ENCODE peak calls at places on chromosome 22, in seven cellular contexts. C is CD8-positive, alpha-beta T cell; T is fibroblast of lung; S is neural progenitor cell; O is transverse colon; G is astrocyte of the spinal cord; H is ovary. Q is an unnamed sample.

GRCh38 chr22:44638966-44639739 is 62.9 kb upstream of the PRR5 start:
- DNase-seq in C (no peak), T (no peak), S (no peak), O (no peak), G (peak), H (no peak), Q (peak)

GRCh38 chr22:41286639-41287091 is 678 bp upstream of the RANGAP1 start:
- DNase-seq in C (no peak), T (peak), S (no peak), O (no peak), G (no peak), H (no peak), Q (no peak)

GRCh38 chr22:19707347-19708322 is 6.7 kb upstream of the SEPTIN5 start:
- DNase-seq in C (no peak), T (no peak), S (no peak), O (no peak), G (no peak), H (no peak), Q (no peak)

GRCh38 chr22:36277482-36278291 is 24.8 kb downstream of the APOL1 start:
- DNase-seq in C (peak), T (peak), S (peak), O (peak), G (peak), H (peak), Q (peak)

GRCh38 chr22:19940536-19941364 is 822 bp upstream of the COMT start:
- DNase-seq in C (no peak), T (no peak), S (no peak), O (no peak), G (no peak), H (no peak), Q (no peak)

GRCh38 chr22:32971252-32971651 is 86.9 kb downstream of the SYN3 start:
- DNase-seq in C (no peak), T (no peak), S (no peak), O (no peak), G (no peak), H (no peak), Q (no peak)

GRCh38 chr22:33325232-33326004 is 267.2 kb upstream of the SYN3 start:
- DNase-seq in C (no peak), T (no peak), S (no peak), O (no peak), G (no peak), H (no peak), Q (peak)

GRCh38 chr22:48653929-48654328 is 1173.7 kb downstream of the BRD1 start:
- DNase-seq in C (no peak), T (no peak), S (no peak), O (no peak), G (no peak), H (no peak), Q (no peak)

GRCh38 chr22:25700996-25701815 is 40.8 kb upstream of the MYO18B start:
- DNase-seq in C (no peak), T (peak), S (peak), O (no peak), G (peak), H (peak), Q (peak)

GRCh38 chr22:37244922-37245722 is 1.1 kb upstream of the RAC2 start:
- DNase-seq in C (no peak), T (no peak), S (no peak), O (peak), G (no peak), H (no peak), Q (no peak)

GRCh38 chr22:37177755-37178154 is 10.3 kb downstream of the C1QTNF6 start:
- DNase-seq in C (no peak), T (no peak), S (no peak), O (no peak), G (no peak), H (no peak), Q (no peak)

GRCh38 chr22:37179622-37180420 is 8.2 kb downstream of the C1QTNF6 start:
- DNase-seq in C (no peak), T (no peak), S (no peak), O (peak), G (no peak), H (no peak), Q (no peak)

GRCh38 chr22:19915287-19915954 is 26.2 kb upstream of the COMT start:
- DNase-seq in C (no peak), T (no peak), S (no peak), O (no peak), G (no peak), H (no peak), Q (no peak)

GRCh38 chr22:47551438-47551788 is 789.0 kb downstream of the TBC1D22A start:
- DNase-seq in C (no peak), T (no peak), S (no peak), O (no peak), G (no peak), H (no peak), Q (no peak)

GRCh38 chr22:37533995-37534394 is 14.8 kb upstream of the CARD10 start:
- DNase-seq in C (no peak), T (peak), S (no peak), O (no peak), G (peak), H (no peak), Q (peak)

GRCh38 chr22:26681395-26681821 is 24.0 kb downstream of the MIAT start:
- DNase-seq in C (no peak), T (peak), S (peak), O (no peak), G (peak), H (no peak), Q (peak)

GRCh38 chr22:45007946-45008852 is 1.6 kb downstream of the PHF21B start:
- DNase-seq in C (no peak), T (peak), S (peak), O (no peak), G (peak), H (peak), Q (no peak)

GRCh38 chr22:19811811-19812771 is 42.6 kb downstream of the GNB1L start:
- DNase-seq in C (no peak), T (no peak), S (no peak), O (no peak), G (no peak), H (peak), Q (no peak)

GRCh38 chr22:37633693-37634504 is 5.6 kb upstream of the SH3BP1 start:
- DNase-seq in C (no peak), T (peak), S (peak), O (peak), G (peak), H (peak), Q (peak)

GRCh38 chr22:36551096-36551495 is 22.1 kb upstream of the EIF3D start:
- DNase-seq in C (no peak), T (no peak), S (no peak), O (no peak), G (no peak), H (no peak), Q (no peak)

GRCh38 chr22:31150615-31151014 is 9.4 kb upstream of the RNF185 start:
- DNase-seq in C (no peak), T (no peak), S (no peak), O (no peak), G (no peak), H (no peak), Q (peak)

GRCh38 chr22:36546092-36546804 is 17.3 kb upstream of the EIF3D start:
- DNase-seq in C (no peak), T (peak), S (peak), O (peak), G (peak), H (no peak), Q (peak)

GRCh38 chr22:48644108-48644507 is 1183.6 kb downstream of the BRD1 start:
- DNase-seq in C (no peak), T (no peak), S (no peak), O (no peak), G (no peak), H (no peak), Q (no peak)

GRCh38 chr22:28899199-28899853 is 16.0 kb downstream of the ZNRF3 start:
- DNase-seq in C (peak), T (peak), S (no peak), O (no peak), G (no peak), H (no peak), Q (no peak)

GRCh38 chr22:11616811-11617210 is 3911.2 kb upstream of the OR11H1 start:
- DNase-seq in C (no peak), T (no peak), S (no peak), O (no peak), G (no peak), H (no peak), Q (peak)

GRCh38 chr22:37088108-37088605 is 21.4 kb downstream of the TMPRSS6 start:
- DNase-seq in C (no peak), T (no peak), S (no peak), O (no peak), G (no peak), H (no peak), Q (peak)

GRCh38 chr22:48618326-48618725 is 1209.3 kb downstream of the BRD1 start:
- DNase-seq in C (no peak), T (no peak), S (no peak), O (no peak), G (no peak), H (no peak), Q (no peak)

GRCh38 chr22:38572065-38572464 is 2.1 kb upstream of the DMC1 start:
- DNase-seq in C (no peak), T (peak), S (peak), O (peak), G (peak), H (peak), Q (peak)

GRCh38 chr22:31451709-31452571 is 37.7 kb downstream of the EIF4ENIF1 start:
- DNase-seq in C (no peak), T (peak), S (peak), O (no peak), G (peak), H (no peak), Q (peak)

GRCh38 chr22:33332538-33332937 is 274.4 kb upstream of the SYN3 start:
- DNase-seq in C (no peak), T (no peak), S (no peak), O (peak), G (no peak), H (no peak), Q (no peak)

GRCh38 chr22:33666249-33666648 is 254.0 kb downstream of the LARGE1 start:
- DNase-seq in C (no peak), T (no peak), S (peak), O (no peak), G (no peak), H (no peak), Q (no peak)

GRCh38 chr22:37501176-37501609 is 15.0 kb upstream of the MFNG start:
- DNase-seq in C (no peak), T (no peak), S (no peak), O (peak), G (peak), H (peak), Q (peak)

GRCh38 chr22:44225091-44225689 is 44.5 kb downstream of the PARVG start:
- DNase-seq in C (no peak), T (no peak), S (no peak), O (no peak), G (no peak), H (no peak), Q (no peak)

DNA sequence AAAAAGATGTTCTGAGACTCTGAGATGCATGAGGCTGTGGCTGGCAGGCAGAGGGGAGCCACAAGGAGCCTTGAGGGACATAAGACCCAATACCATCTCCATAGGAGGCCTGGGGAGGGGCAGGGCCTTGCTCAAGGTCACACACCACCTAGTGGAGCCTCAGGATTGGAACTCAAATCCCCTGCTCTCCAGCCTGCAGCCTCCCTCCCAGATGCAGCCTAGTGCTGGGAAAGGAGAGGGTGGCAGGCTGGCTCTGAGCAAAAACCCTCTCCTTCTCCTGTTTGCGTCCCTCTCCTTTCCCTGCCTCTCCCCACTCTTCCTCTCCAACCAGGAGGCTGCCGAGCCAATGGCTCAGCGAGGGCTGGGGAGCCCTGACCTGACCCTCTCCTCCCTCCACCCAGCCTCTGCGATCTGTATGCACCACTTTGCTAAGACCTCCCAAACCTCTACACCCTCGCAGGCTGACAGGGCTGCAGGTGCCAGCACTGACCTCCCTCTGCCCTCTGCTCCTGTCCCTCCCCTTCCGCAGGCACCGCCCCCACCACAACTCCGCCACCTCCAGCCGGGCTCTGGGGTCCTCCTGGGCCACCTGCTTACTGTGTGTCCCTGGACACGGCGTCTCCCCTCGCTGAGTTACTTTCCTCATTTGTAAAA is 14.7 kb downstream of the IGLL1 start:
- DNase-seq in C (no peak), T (no peak), S (peak), O (peak), G (no peak), H (no peak), Q (peak)
- H3K4me3 ChIP-seq in C (peak), T (no peak), S (peak), O (peak), G (no peak), H (no peak), Q (no peak)

DNA sequence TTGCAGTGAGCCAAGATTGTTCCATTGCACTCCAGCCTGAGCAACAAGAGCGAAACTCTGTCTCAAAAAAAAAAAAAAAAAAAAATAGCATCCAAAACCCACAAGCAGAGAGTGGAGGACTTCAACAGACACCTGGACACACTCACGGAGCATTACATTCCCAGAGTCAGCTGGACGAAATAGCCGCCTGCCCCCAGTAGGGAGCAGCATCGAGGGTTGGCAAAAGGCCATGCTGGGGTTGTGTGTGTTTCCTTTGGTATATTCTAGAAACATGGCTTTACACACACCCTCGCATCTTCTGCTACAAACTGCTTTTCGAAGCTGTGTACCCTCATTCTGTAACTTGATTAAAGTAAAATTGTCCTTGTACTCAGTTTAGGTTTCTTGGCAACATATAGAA is 5.3 kb downstream of the ADA2 start:
- DNase-seq in C (peak), T (peak), S (peak), O (peak), G (peak), H (no peak), Q (peak)
- TF ChIP-seq CTCF in C (peak), T (peak), S (peak), O (peak), G (peak), H (no peak), Q (peak)

DNA sequence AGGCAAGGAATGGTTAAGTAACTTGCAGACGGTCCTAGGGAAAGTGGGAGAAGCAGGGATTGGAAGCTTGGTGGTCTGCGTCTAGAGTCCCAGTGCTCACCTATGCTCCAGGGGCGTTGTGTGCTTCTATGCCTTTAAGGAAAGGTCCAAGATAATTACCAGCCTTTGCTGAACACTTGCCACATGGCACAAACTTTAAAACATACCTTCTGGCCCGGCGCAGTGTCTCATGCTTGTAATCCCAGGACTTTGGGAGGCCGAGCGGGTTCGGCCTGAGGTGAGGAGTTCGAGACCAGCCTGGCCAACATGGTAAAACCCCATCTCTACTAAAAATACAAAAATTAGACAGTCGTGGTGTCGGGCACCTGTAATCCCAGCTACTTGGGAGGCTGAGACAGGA is 2.3 kb downstream of the POLDIP3 start:
- DNase-seq in C (no peak), T (no peak), S (no peak), O (no peak), G (no peak), H (no peak), Q (no peak)
- H3K4me3 ChIP-seq in C (no peak), T (no peak), S (no peak), O (no peak), G (no peak), H (no peak), Q (no peak)

DNA sequence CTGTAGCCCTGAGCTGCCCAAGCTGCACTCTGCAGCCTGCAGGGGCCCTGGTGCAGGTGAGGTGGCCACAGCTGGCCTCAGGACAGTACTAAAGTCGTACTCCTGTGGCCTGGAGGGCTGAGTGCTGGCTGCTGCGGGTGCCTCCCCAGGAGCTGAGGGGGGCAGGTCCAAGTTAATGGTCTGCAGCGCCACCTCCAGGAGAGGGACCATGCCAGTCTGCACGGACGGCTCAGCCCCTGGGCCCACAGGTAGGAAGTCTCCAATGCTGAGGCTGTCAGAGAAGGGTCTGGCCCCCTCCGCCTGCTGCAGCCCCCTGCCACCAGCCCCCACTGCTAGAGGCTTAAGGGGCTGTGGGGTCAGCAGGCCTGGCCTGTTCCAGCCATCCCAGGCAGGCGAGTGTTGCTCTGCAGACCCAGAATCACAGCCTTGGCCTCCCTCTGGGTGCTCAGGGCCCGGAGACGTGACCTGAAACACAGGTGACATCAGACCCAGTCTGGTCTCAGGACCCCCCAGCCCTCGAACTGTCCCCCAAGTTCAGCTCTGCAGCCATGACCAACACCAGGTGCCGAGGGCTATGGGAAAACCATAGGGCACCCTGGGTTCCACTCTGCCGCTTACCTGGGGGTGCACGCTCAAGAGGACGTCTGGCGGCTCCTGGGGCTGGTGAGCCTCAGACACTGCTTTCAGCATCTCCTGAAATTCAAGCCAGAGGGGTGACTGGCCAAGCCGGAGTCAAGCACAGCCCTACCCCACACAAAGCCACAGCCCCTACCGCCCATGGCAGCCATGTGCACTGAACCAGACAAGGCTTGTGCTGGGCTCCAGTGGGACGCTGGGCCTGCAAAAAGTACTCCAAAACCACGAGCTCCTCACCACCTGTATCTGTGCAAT is 20.8 kb downstream of the SELENOO start:
- DNase-seq in C (no peak), T (no peak), S (no peak), O (no peak), G (no peak), H (no peak), Q (no peak)
- TF ChIP-seq CTCF in C (no peak), T (no peak), S (no peak), O (no peak), G (peak), H (no peak), Q (peak)

GRCh38 chr22:27791494-27792241 is 9.9 kb downstream of the MN1 start:
- DNase-seq in C (no peak), T (no peak), S (no peak), O (no peak), G (no peak), H (no peak), Q (no peak)
- H3K4me3 ChIP-seq in C (no peak), T (no peak), S (peak), O (no peak), G (no peak), H (no peak), Q (no peak)

DNA sequence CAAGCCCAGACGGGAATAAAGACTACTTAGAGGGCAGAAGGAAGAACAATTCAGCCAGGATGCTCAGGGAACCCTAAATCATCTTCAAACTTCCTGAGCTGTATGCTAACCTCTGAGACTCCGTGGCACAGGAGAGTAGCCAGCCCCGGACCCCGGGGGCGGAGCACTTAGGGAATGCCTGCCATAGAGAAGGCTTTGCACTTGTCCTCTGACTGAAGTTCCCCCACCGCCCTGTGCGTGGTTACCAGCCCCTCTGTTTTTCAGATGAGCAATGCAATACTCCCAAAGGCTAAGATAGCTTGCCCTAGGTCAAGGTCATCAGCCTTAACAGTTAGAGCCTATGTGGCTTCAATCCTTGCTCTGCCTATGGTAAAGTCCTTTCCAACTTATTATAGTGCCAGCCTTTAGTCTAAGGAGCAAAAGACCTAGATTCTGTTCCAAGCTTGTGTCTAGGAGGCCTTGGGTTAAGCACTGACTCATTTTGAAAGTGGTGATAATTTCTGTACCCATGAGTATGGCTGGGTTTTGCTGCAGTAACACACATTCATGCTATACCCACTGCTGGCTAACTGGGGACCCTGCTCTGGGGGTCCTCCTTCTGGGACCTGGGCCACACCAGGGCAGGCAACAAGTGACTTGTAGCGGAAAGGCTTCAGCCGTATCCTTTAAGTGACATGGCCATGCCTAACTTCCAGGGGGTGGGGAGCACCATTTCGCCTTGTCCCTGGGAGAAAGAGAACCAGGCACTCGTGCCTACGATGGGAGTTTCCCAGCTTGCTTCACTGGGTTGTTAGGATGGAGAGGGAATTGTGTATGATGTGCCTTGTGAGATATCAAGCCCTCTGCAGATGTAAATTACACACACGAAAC is 151.1 kb downstream of the CACNA1I start:
- DNase-seq in C (no peak), T (no peak), S (no peak), O (no peak), G (no peak), H (no peak), Q (no peak)
- TF ChIP-seq CTCF in C (no peak), T (no peak), S (no peak), O (no peak), G (no peak), H (no peak), Q (no peak)